ENCODE peak calls at places on chromosomes 12 and 14, in five cellular contexts. S is HEK293T, U is foreskin fibroblast, Z is nucleus accumbens, Q is NCI-H446. K is an unnamed sample.

GRCh38 chr14:91968280-91968679 is 20.8 kb upstream of the FBLN5 start:
- DNase-seq in Z (no peak), S (no peak), Q (no peak), U (no peak), K (no peak)

GRCh38 chr12:57840701-57841100 is 5.8 kb downstream of the CTDSP2 start:
- DNase-seq in S (no peak), Z (no peak), Q (no peak), U (peak), K (no peak)

GRCh38 chr12:82955020-82955419 is 268.3 kb downstream of the TMTC2 start:
- DNase-seq in U (peak), Z (no peak), S (no peak), Q (no peak), K (peak)

GRCh38 chr14:103854017-103854808 is 6.8 kb upstream of the PPP1R13B start:
- DNase-seq in Z (no peak), S (no peak), U (no peak), Q (no peak), K (no peak)

GRCh38 chr12:114696443-114697245 is 12.7 kb upstream of the TBX3 start:
- DNase-seq in S (no peak), Z (no peak), U (no peak), Q (no peak), K (no peak)

GRCh38 chr12:132398386-132398991 is 69.1 kb upstream of the GALNT9 start:
- DNase-seq in S (no peak), U (no peak), Z (no peak), Q (no peak), K (no peak)

GRCh38 chr14:93110856-93111419 is 4.8 kb downstream of the ITPK1 start:
- DNase-seq in S (no peak), Q (no peak), Z (no peak), U (no peak), K (no peak)

GRCh38 chr12:91133871-91134270 is 22.6 kb upstream of the LUM start:
- DNase-seq in U (peak), Q (no peak), Z (no peak), S (no peak), K (peak)

GRCh38 chr14:98945611-98946570 is 326.1 kb downstream of the BCL11B start:
- DNase-seq in U (no peak), Z (no peak), S (no peak), Q (no peak), K (no peak)

GRCh38 chr14:92507174-92507768 is 6.3 kb upstream of the RIN3 start:
- DNase-seq in U (no peak), Z (no peak), S (no peak), Q (no peak), K (no peak)

GRCh38 chr14:72500234-72500838 is 393.6 kb downstream of the DPF3 start:
- DNase-seq in Z (no peak), U (no peak), S (no peak), Q (no peak), K (no peak)

GRCh38 chr14:61211476-61212262 is 69.5 kb downstream of the TMEM30B start:
- DNase-seq in Q (no peak), Z (no peak), S (no peak), U (no peak), K (no peak)

GRCh38 chr14:28902930-28903329 is 136.3 kb downstream of the FOXG1 start:
- DNase-seq in S (no peak), U (peak), Q (no peak), Z (no peak), K (no peak)

GRCh38 chr12:75725505-75726120 is 214.2 kb upstream of the KRR1 start:
- DNase-seq in Z (no peak), U (peak), S (peak), Q (peak), K (peak)

GRCh38 chr12:26434299-26434915 is 239.0 kb downstream of the SSPN start:
- DNase-seq in U (peak), Z (no peak), Q (no peak), S (peak), K (peak)

GRCh38 chr12:75674393-75674792 is 163.0 kb upstream of the KRR1 start:
- DNase-seq in Z (peak), S (no peak), Q (no peak), U (no peak), K (no peak)

GRCh38 chr12:51443573-51443972 is 18.9 kb downstream of the SLC4A8 start:
- DNase-seq in S (no peak), U (no peak), Q (no peak), Z (no peak), K (no peak)

GRCh38 chr14:65958664-65959562 is 527.3 kb upstream of the CCDC196 start:
- DNase-seq in Z (no peak), Q (peak), U (peak), S (peak), K (peak)

GRCh38 chr14:54737132-54737711 is 165.4 kb downstream of the GCH1 start:
- DNase-seq in S (no peak), Z (no peak), U (peak), Q (no peak), K (peak)

GRCh38 chr14:99983251-99984012 is 81.8 kb upstream of the EVL start:
- DNase-seq in U (no peak), Q (no peak), S (no peak), Z (no peak), K (no peak)

GRCh38 chr12:79194595-79194994 is 330.0 kb downstream of the SYT1 start:
- DNase-seq in U (peak), Z (no peak), Q (no peak), S (no peak), K (no peak)

GRCh38 chr14:23148596-23149249 is 29.7 kb upstream of the CEBPE start:
- DNase-seq in U (peak), Z (no peak), Q (no peak), S (no peak), K (no peak)

GRCh38 chr12:27974735-27975221 is 2.2 kb upstream of the PTHLH start:
- DNase-seq in U (peak), S (no peak), Z (no peak), Q (no peak), K (no peak)

GRCh38 chr14:72554401-72554800 is 339.5 kb downstream of the DPF3 start:
- DNase-seq in Q (no peak), Z (no peak), S (no peak), U (no peak), K (no peak)

GRCh38 chr14:90368946-90369721 is 27.7 kb upstream of the CALM1 start:
- DNase-seq in S (no peak), U (peak), Q (no peak), Z (no peak), K (peak)

GRCh38 chr12:43310596-43310995 is 241.4 kb downstream of the ADAMTS20 start:
- DNase-seq in S (no peak), Q (no peak), Z (no peak), U (no peak), K (no peak)

GRCh38 chr14:86129426-86129825 is 599.5 kb downstream of the FLRT2 start:
- DNase-seq in U (no peak), S (no peak), Q (no peak), Z (no peak), K (no peak)

GRCh38 chr14:46964378-46964777 is 312.8 kb upstream of the RPL10L start:
- DNase-seq in Q (no peak), Z (no peak), U (no peak), S (no peak), K (no peak)

GRCh38 chr14:104206281-104206904 is 68.0 kb downstream of the KIF26A start:
- DNase-seq in Z (peak), S (no peak), Q (no peak), U (no peak), K (no peak)

GRCh38 chr12:117192057-117192456 is 1.8 kb upstream of the FBXO21 start:
- DNase-seq in Z (no peak), U (peak), S (no peak), Q (no peak), K (no peak)

GRCh38 chr12:27013606-27014084 is 539 bp downstream of the TM7SF3 start:
- DNase-seq in Z (no peak), U (peak), Q (no peak), S (no peak), K (peak)

GRCh38 chr14:23430016-23430732 is 5.3 kb downstream of the MYH7 start:
- DNase-seq in U (no peak), Z (no peak), S (no peak), Q (no peak), K (no peak)

GRCh38 chr12:80778005-80778541 is 61.4 kb downstream of the MYF5 start:
- DNase-seq in U (peak), Z (no peak), Q (peak), S (peak), K (peak)

GRCh38 chr12:93669452-93669851 is 7.7 kb upstream of the CRADD start:
- DNase-seq in S (no peak), Z (no peak), U (no peak), Q (no peak), K (no peak)

GRCh38 chr14:56487761-56488160 is 91.8 kb upstream of the TMEM260 start:
- DNase-seq in Z (no peak), S (no peak), U (peak), Q (no peak), K (peak)

K was measured in AG08395.